ENCODE peak calls at places on chromosomes 12 and 14, in seven cellular contexts. H is central memory CD8-positive, alpha-beta T cell; P is stimulated activated naive CD4-positive, alpha-beta T cell; M is activated T-helper 1 cell treated with anti-CD3 and anti-CD28 coated beads, Interleukin-2, amount 50 U/mL, for 16 hours; Y is stimulated activated CD8-positive, alpha-beta memory T cell treated with anti-CD3 and anti-CD28 coated beads, Interleukin-4, amount 100 ng/mL, for 24 hours; K is uterus; A is HEK293T. I is an unnamed sample.

GRCh38 chr14:64040044-64040443 is 187.2 kb downstream of the SYNE2 start:
- DNase-seq in M (no peak), H (no peak), K (no peak), P (no peak), A (no peak), Y (no peak), I (no peak)

GRCh38 chr12:71160585-71160984 is 2.8 kb upstream of the TSPAN8 start:
- DNase-seq in K (no peak), M (no peak), Y (no peak), H (no peak), P (no peak), A (no peak), I (no peak)

GRCh38 chr12:27505771-27506170 is 18.2 kb upstream of the PPFIBP1 start:
- DNase-seq in K (no peak), P (no peak), M (no peak), H (no peak), A (no peak), Y (no peak), I (no peak)

GRCh38 chr14:76307786-76308780 is 67.9 kb upstream of the ESRRB start:
- DNase-seq in A (no peak), M (no peak), P (no peak), Y (no peak), K (no peak), H (no peak), I (no peak)

GRCh38 chr12:107319536-107320030 is 226.2 kb upstream of the CRY1 start:
- DNase-seq in P (no peak), A (peak; percentile 40), Y (no peak), K (no peak), M (no peak), H (no peak), I (no peak)

GRCh38 chr12:67925077-67925476 is 64.2 kb upstream of the IFNG-AS1 start:
- DNase-seq in K (no peak), Y (no peak), P (no peak), A (no peak), M (no peak), H (no peak), I (no peak)

GRCh38 chr14:98622208-98623051 is 649.6 kb downstream of the BCL11B start:
- DNase-seq in A (no peak), K (no peak), H (no peak), Y (no peak), M (no peak), P (no peak), I (no peak)

GRCh38 chr14:101708853-101709532 is 52.5 kb upstream of the PPP2R5C start:
- DNase-seq in M (no peak), A (no peak), K (no peak), Y (no peak), H (peak; percentile 11), P (no peak), I (no peak)

GRCh38 chr12:67457136-67457535 is 188.0 kb downstream of the CAND1 start:
- DNase-seq in K (no peak), M (no peak), A (no peak), H (no peak), P (no peak), Y (no peak), I (no peak)

GRCh38 chr12:10618338-10618987 is 5.1 kb upstream of the MAGOHB start:
- DNase-seq in H (no peak), M (no peak), K (no peak), A (no peak), Y (no peak), P (no peak), I (no peak)

GRCh38 chr12:24679135-24679534 is 269.8 kb downstream of the BCAT1 start:
- DNase-seq in K (no peak), Y (no peak), A (no peak), P (no peak), M (no peak), H (no peak), I (no peak)

GRCh38 chr12:63949902-63950301 is 105.4 kb downstream of the SRGAP1 start:
- DNase-seq in Y (no peak), P (no peak), A (no peak), K (no peak), M (no peak), H (no peak), I (no peak)

GRCh38 chr12:51238037-51238509 is 553 bp upstream of the DAZAP2 start:
- DNase-seq in H (no peak), A (no peak), P (no peak), M (no peak), Y (no peak), K (no peak), I (no peak)

GRCh38 chr12:82705774-82706173 is 19.1 kb downstream of the TMTC2 start:
- DNase-seq in Y (no peak), M (no peak), K (no peak), H (no peak), P (no peak), A (no peak), I (no peak)

GRCh38 chr12:88472248-88472647 is 108.0 kb downstream of the KITLG start:
- DNase-seq in Y (no peak), P (no peak), K (no peak), H (no peak), M (no peak), A (no peak), I (no peak)

GRCh38 chr14:47539065-47539464 is 136.3 kb downstream of the MDGA2 start:
- DNase-seq in M (no peak), K (no peak), P (no peak), Y (no peak), A (peak; percentile 15), H (no peak), I (no peak)

GRCh38 chr12:103712191-103712590 is 125.1 kb downstream of the STAB2 start:
- DNase-seq in A (no peak), K (no peak), Y (no peak), H (no peak), M (no peak), P (no peak), I (no peak)

GRCh38 chr12:28795306-28795705 is 353.8 kb upstream of the FAR2 start:
- DNase-seq in H (no peak), K (no peak), Y (no peak), M (no peak), P (no peak), A (no peak), I (no peak)